ENCODE peak calls at places on chromosomes 1 and 21, in five cellular contexts. T is breast epithelium, H is stomach, L is HCT116, Q is NB4. I is an unnamed sample.

GRCh38 chr1:176560681-176561080 is 97.7 kb downstream of the PAPPA2 start:
- DNase-seq in Q (no peak), L (no peak), T (no peak), H (no peak), I (no peak)

GRCh38 chr1:242005866-242006565 is 7.1 kb upstream of the MAP1LC3C start:
- DNase-seq in L (no peak), T (no peak), H (no peak), Q (no peak), I (no peak)

GRCh38 chr1:31714442-31715096 is 10.8 kb upstream of the COL16A1 start:
- DNase-seq in Q (peak), L (no peak), T (no peak), H (peak), I (peak)

GRCh38 chr1:180911640-180912161 is 996 bp upstream of the KIAA1614 start:
- DNase-seq in T (no peak), L (no peak), H (no peak), Q (no peak), I (no peak)

GRCh38 chr21:26686278-26686677 is 113.2 kb upstream of the CYYR1 start:
- DNase-seq in T (no peak), Q (peak), L (no peak), H (no peak), I (no peak)

GRCh38 chr1:54168206-54168965 is 15.6 kb upstream of the CDCP2 start:
- DNase-seq in L (no peak), T (no peak), H (no peak), Q (no peak), I (no peak)

GRCh38 chr1:108780937-108781574 is 34.6 kb downstream of the STXBP3 start:
- DNase-seq in H (no peak), T (no peak), Q (no peak), L (no peak), I (no peak)

GRCh38 chr21:44653123-44653522 is 1.3 kb downstream of the KRTAP12-4 start:
- DNase-seq in L (no peak), H (peak), T (no peak), Q (no peak), I (no peak)

GRCh38 chr1:178541829-178542553 is 29.1 kb downstream of the TEX35 start:
- DNase-seq in H (peak), Q (peak), L (no peak), T (no peak), I (peak)

GRCh38 chr21:30733026-30733425 is 14.0 kb downstream of the KRTAP21-2 start:
- DNase-seq in Q (no peak), L (no peak), H (no peak), T (no peak), I (no peak)

GRCh38 chr1:9128161-9128519 is 762 bp downstream of the GPR157 start:
- DNase-seq in L (no peak), Q (no peak), T (peak), H (peak), I (peak)

GRCh38 chr1:59692591-59692990 is 122.2 kb upstream of the HOOK1 start:
- DNase-seq in L (no peak), Q (peak), T (no peak), H (no peak), I (no peak)

GRCh38 chr1:151006331-151007052 is at the start of gene MINDY1:
- DNase-seq in H (peak), T (peak), L (peak), Q (peak), I (peak)

GRCh38 chr1:215279682-215280081 is 197.1 kb downstream of the KCNK2 start:
- DNase-seq in Q (no peak), L (no peak), H (no peak), T (no peak), I (no peak)

GRCh38 chr21:18244721-18245486 is at the start of gene CHODL:
- DNase-seq in Q (no peak), L (no peak), T (no peak), H (no peak), I (no peak)

GRCh38 chr1:152398812-152399698 is 15.0 kb downstream of the CRNN start:
- DNase-seq in Q (peak), H (no peak), L (peak), T (no peak), I (no peak)

GRCh38 chr1:224387302-224387912 is 30.7 kb downstream of the CNIH4 start:
- DNase-seq in H (no peak), T (no peak), L (no peak), Q (no peak), I (no peak)

GRCh38 chr1:167262820-167263219 is 42.1 kb downstream of the POU2F1 start:
- DNase-seq in H (no peak), L (no peak), Q (no peak), T (no peak), I (no peak)

GRCh38 chr1:207603777-207604176 is 41.2 kb upstream of the CR1L start:
- DNase-seq in Q (no peak), H (no peak), L (no peak), T (no peak), I (no peak)

GRCh38 chr1:22038036-22038435 is 14.5 kb upstream of the CDC42 start:
- DNase-seq in L (no peak), T (no peak), H (no peak), Q (no peak), I (no peak)

GRCh38 chr1:42335809-42336518 is 929 bp upstream of the FOXJ3 start:
- DNase-seq in L (no peak), H (peak), Q (peak), T (no peak), I (no peak)

GRCh38 chr1:2501041-2501819 is 25.1 kb downstream of the PLCH2 start:
- DNase-seq in T (no peak), L (no peak), H (no peak), Q (no peak), I (no peak)

GRCh38 chr21:44013380-44014088 is 1.4 kb downstream of the TRAPPC10 start:
- DNase-seq in H (no peak), L (no peak), Q (peak), T (no peak), I (no peak)

GRCh38 chr1:119987112-119987511 is 82.3 kb downstream of the NOTCH2 start:
- DNase-seq in L (no peak), Q (peak), T (no peak), H (no peak), I (no peak)

GRCh38 chr1:178451529-178451928 is 45.2 kb downstream of the CLEC20A start:
- DNase-seq in H (no peak), Q (no peak), T (no peak), L (no peak), I (no peak)

GRCh38 chr1:109890115-109890953 is 20.3 kb upstream of the CSF1 start:
- DNase-seq in T (no peak), L (no peak), H (no peak), Q (no peak), I (no peak)

GRCh38 chr1:212186427-212187207 is 98.6 kb upstream of the PPP2R5A start:
- DNase-seq in H (peak), Q (peak), T (no peak), L (no peak), I (no peak)

GRCh38 chr1:210233216-210233494 is 559 bp downstream of the SERTAD4 start:
- DNase-seq in H (no peak), L (no peak), Q (no peak), T (no peak), I (no peak)

GRCh38 chr1:210882414-210883221 is 251.3 kb downstream of the KCNH1 start:
- DNase-seq in T (no peak), H (no peak), L (no peak), Q (no peak), I (no peak)

GRCh38 chr1:243790404-243790803 is 59.6 kb downstream of the AKT3 start:
- DNase-seq in L (no peak), H (no peak), Q (no peak), T (no peak), I (no peak)

DNA sequence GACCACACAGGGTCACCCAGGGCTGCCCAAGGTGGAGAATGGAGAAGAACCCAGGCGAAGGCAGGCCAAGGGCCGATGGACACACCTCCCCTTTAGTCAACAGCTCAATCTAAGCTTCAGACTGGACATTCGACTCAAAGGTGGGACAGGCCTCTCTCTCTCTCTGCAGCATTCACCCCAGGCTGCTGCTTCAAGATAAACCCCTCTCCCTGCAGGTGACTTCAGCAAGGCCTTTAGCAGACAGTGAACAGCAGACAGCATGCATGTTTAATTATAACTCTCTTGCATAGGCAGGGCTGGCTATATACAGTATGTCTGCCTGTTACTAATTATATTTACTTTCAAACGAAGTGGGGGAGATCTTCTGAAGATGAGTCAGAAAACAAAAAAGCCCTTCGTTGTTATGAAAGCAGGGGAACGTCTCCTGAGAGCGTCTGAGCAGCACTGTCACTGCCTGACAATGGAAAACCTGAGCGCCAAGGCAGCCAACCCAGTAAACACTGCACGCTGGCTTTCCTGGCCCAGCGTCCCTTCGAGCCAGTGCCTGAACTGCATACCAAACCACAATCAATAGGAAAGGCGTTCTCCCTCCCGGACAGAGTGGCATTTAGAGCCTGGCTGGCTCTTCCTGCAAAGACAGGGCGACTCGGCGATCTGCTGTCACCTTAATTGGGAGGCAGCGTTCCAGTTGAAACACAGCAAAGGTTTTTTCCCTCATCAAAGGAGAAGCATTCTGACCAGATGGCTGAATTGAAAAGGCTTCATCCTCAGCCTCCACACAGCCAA is 54.1 kb downstream of the TOMM20 start:
- DNase-seq in T (peak), Q (peak), L (no peak), H (peak), I (peak)
- TF ChIP-seq POLR2A in T (no peak), Q (no peak), L (no peak), H (no peak), I (no peak)

GRCh38 chr1:61332796-61333195 is 250.4 kb downstream of the NFIA start:
- DNase-seq in T (no peak), H (no peak), L (no peak), Q (no peak), I (no peak)

GRCh38 chr1:61337037-61337436 is 254.7 kb downstream of the NFIA start:
- DNase-seq in H (no peak), L (no peak), T (no peak), Q (no peak), I (no peak)

GRCh38 chr1:61332196-61332753 is 249.9 kb downstream of the NFIA start:
- DNase-seq in Q (no peak), H (no peak), L (no peak), T (no peak), I (no peak)

GRCh38 chr1:61337471-61337870 is 255.1 kb downstream of the NFIA start:
- DNase-seq in L (no peak), Q (no peak), H (no peak), T (no peak), I (no peak)

GRCh38 chr1:61334718-61335589 is 252.6 kb downstream of the NFIA start:
- DNase-seq in Q (no peak), T (no peak), L (no peak), H (peak), I (no peak)
- TF ChIP-seq POLR2A in Q (no peak), T (no peak), L (no peak), H (no peak), I (no peak)

GRCh38 chr1:185044981-185045792 is at the start of gene RNF2:
- DNase-seq in T (peak), H (peak), Q (peak), L (peak), I (peak)
- TF ChIP-seq POLR2A in T (no peak), H (no peak), Q (peak), L (peak), I (no peak)

GRCh38 chr21:42878678-42878992 is 704 bp downstream of the WDR4 start:
- DNase-seq in L (no peak), Q (no peak), H (no peak), T (no peak), I (no peak)

GRCh38 chr21:42878993-42879787 is at the start of gene WDR4:
- DNase-seq in T (peak), Q (peak), L (peak), H (peak), I (peak)

GRCh38 chr21:42880352-42880751 is 1.0 kb upstream of the WDR4 start:
- DNase-seq in Q (no peak), T (no peak), L (no peak), H (no peak), I (no peak)

GRCh38 chr21:42887321-42887720 is 5.8 kb upstream of the NDUFV3 start:
- DNase-seq in T (no peak), Q (no peak), H (no peak), L (no peak), I (no peak)

GRCh38 chr21:42883921-42884320 is 4.6 kb upstream of the WDR4 start:
- DNase-seq in Q (no peak), L (no peak), H (no peak), T (no peak), I (no peak)
- TF ChIP-seq POLR2A in Q (no peak), L (no peak), H (no peak), T (no peak), I (no peak)

DNA sequence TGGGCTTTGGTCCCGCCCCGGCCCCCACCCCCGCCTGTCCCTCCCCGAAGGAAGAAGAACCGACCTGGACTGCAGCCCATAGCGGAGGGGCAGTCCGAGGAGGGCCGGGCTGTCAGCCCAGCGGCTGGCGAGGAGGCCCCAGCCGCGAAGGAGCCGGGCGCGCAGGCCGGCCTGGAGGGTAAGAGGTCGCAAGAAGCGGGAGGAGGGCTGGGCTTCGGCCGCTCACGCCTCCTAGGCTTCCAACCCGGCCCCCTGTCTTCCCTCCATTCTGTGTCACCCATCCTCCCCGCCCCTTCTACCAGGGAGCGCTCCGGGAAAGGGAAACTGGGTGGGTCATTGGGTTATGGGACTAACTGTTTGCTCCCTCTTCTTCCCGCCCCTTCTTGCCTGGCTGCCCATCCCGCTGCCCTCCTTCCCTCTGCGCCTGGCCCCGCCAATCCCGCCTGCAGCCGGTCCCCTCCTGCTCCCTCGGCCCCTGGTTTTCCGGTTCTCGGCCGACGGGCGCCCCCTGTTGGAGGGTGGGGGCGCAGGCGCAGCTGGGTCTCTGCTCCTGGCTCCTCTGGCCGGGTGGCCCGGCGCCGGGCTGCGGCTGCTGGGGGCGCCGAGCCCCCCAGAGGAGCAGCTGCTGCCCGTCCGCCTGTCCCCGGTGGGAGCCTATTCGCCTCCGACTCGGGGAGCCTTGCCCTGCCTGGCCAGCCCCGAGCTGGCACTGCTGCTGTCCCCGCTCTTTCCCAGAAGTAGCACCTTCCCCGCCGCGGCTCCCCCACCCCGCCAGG is 2.4 kb downstream of the RUSC1 start:
- DNase-seq in L (peak), H (peak), Q (peak), T (peak), I (peak)
- TF ChIP-seq POLR2A in L (peak), H (no peak), Q (no peak), T (no peak), I (peak)

GRCh38 chr1:67831850-67832513 is 1.3 kb downstream of the GNG12 start:
- DNase-seq in L (peak), T (peak), Q (peak), H (peak), I (peak)
- TF ChIP-seq POLR2A in L (no peak), T (no peak), Q (no peak), H (no peak), I (peak)

DNA sequence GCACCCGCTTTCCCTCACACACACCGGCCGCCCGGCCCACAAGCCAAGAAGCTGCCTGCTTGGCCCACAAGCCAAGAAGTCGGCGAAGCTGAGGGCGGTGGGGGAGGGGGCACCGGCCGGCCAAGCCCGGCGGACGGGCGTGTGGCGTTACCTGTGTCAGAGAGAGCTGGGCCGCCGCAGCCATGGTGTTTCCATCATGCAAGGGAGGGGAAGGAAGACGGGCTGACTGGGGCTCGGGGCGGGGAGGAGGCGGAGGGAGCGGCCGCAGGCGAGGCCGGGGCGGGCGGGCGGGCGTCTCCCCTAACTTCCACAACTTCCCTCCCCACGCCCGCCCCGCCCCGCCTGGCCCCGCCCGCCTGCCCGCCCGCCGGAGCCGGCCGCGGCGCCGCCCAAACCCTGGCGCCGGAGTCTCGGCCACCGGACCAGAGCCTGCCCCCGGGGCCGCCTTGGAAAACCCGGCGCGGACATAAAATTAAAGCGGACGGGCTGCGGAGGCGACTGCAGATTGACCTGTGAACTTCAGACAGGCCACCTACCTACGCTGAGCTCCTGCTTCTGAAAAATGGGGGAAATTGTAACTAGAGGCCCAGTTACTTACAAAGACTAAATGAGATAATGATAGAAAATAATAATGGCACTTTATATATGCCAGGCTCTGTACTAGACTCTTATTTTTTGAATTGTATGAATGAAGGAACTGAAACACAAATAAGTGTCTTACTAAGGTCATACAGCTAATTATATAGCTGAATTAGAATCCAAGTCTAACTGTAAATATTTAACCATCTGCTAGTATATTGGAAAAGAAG is at the start of gene EPS15:
- DNase-seq in T (peak), Q (peak), L (peak), H (peak), I (peak)
- TF ChIP-seq POLR2A in T (no peak), Q (peak), L (no peak), H (no peak), I (peak)

GRCh38 chr21:41673596-41674335 is 93.1 kb downstream of the RIPK4 start:
- DNase-seq in T (no peak), Q (no peak), H (no peak), L (no peak), I (no peak)
- TF ChIP-seq POLR2A in T (no peak), Q (no peak), H (no peak), L (no peak), I (no peak)

GRCh38 chr1:234373064-234373937 is at the start of gene COA6:
- DNase-seq in H (peak), L (peak), T (peak), Q (peak), I (peak)
- TF ChIP-seq POLR2A in H (no peak), L (peak), T (peak), Q (peak), I (peak)

GRCh38 chr1:67535474-67535873 is 105.3 kb upstream of the SERBP1 start:
- DNase-seq in T (peak), Q (peak), L (peak), H (peak), I (peak)
- TF ChIP-seq POLR2A in T (no peak), Q (no peak), L (no peak), H (no peak), I (no peak)

I was measured in prostate gland.